ENCODE peak calls at places on chromosome 4, in seven cellular contexts. One of them, this sample, is unnamed. For H3K4me1, the result is how much of the 10 kb centered on the place peaks cover.

GRCh38 chr4:67130411-67130810 is 414.9 kb downstream of the CENPC start:
- DNase-seq in ovary: no peak
- DNase-seq in tibial nerve: no peak
- DNase-seq in stomach: no peak
- DNase-seq in A549: no peak
- DNase-seq in GM12878: no peak
- DNase-seq in transverse colon: no peak
- DNase-seq in this sample: no peak

GRCh38 chr4:26985836-26986235 is 125.2 kb downstream of the STIM2 start:
- DNase-seq in ovary: no peak
- DNase-seq in tibial nerve: no peak
- DNase-seq in stomach: no peak
- DNase-seq in A549: no peak
- DNase-seq in GM12878: peak
- DNase-seq in transverse colon: no peak
- DNase-seq in this sample: no peak

GRCh38 chr4:169272265-169272886 is 1.6 kb upstream of the SH3RF1 start:
- DNase-seq in ovary: no peak
- DNase-seq in tibial nerve: no peak
- DNase-seq in stomach: no peak
- DNase-seq in A549: no peak
- DNase-seq in GM12878: peak
- DNase-seq in transverse colon: no peak
- DNase-seq in this sample: no peak

GRCh38 chr4:26787461-26788340 is 72.9 kb upstream of the STIM2 start:
- DNase-seq in ovary: peak
- DNase-seq in tibial nerve: no peak
- DNase-seq in stomach: peak
- DNase-seq in A549: peak
- DNase-seq in GM12878: no peak
- DNase-seq in transverse colon: peak
- DNase-seq in this sample: no peak

GRCh38 chr4:17468638-17469221 is 43.2 kb downstream of the QDPR start:
- DNase-seq in ovary: peak
- DNase-seq in tibial nerve: no peak
- DNase-seq in stomach: no peak
- DNase-seq in A549: no peak
- DNase-seq in GM12878: no peak
- DNase-seq in transverse colon: no peak
- DNase-seq in this sample: no peak

GRCh38 chr4:145487626-145488025 is 6.0 kb downstream of the SMAD1 start:
- DNase-seq in ovary: no peak
- DNase-seq in tibial nerve: no peak
- DNase-seq in stomach: no peak
- DNase-seq in A549: no peak
- DNase-seq in GM12878: peak
- DNase-seq in transverse colon: no peak
- DNase-seq in this sample: no peak

GRCh38 chr4:14902337-14902736 is 99.9 kb upstream of the CPEB2 start:
- DNase-seq in ovary: no peak
- DNase-seq in tibial nerve: no peak
- DNase-seq in stomach: no peak
- DNase-seq in A549: no peak
- DNase-seq in GM12878: no peak
- DNase-seq in transverse colon: no peak
- DNase-seq in this sample: no peak

GRCh38 chr4:34181891-34182290 is 2062.4 kb downstream of the ARAP2 start:
- DNase-seq in ovary: no peak
- DNase-seq in tibial nerve: no peak
- DNase-seq in stomach: no peak
- DNase-seq in A549: no peak
- DNase-seq in GM12878: no peak
- DNase-seq in transverse colon: no peak
- DNase-seq in this sample: no peak

GRCh38 chr4:61374612-61374920 is 174.4 kb downstream of the ADGRL3 start:
- DNase-seq in ovary: no peak
- DNase-seq in tibial nerve: no peak
- DNase-seq in stomach: no peak
- DNase-seq in A549: no peak
- DNase-seq in GM12878: no peak
- DNase-seq in transverse colon: no peak
- DNase-seq in this sample: no peak

GRCh38 chr4:181796502-181796901 is 446.7 kb upstream of the TENM3 start:
- DNase-seq in ovary: no peak
- DNase-seq in tibial nerve: no peak
- DNase-seq in stomach: no peak
- DNase-seq in A549: no peak
- DNase-seq in GM12878: no peak
- DNase-seq in transverse colon: no peak
- DNase-seq in this sample: no peak

GRCh38 chr4:63717384-63717783 is 691.9 kb downstream of the TECRL start:
- DNase-seq in ovary: no peak
- DNase-seq in tibial nerve: no peak
- DNase-seq in stomach: no peak
- DNase-seq in A549: peak
- DNase-seq in GM12878: peak
- DNase-seq in transverse colon: no peak
- DNase-seq in this sample: no peak

GRCh38 chr4:139872274-139872673 is 206.7 kb downstream of the MGST2 start:
- DNase-seq in ovary: no peak
- DNase-seq in tibial nerve: no peak
- DNase-seq in stomach: no peak
- DNase-seq in A549: no peak
- DNase-seq in GM12878: no peak
- DNase-seq in transverse colon: no peak
- DNase-seq in this sample: no peak

GRCh38 chr4:109719604-109720003 is 10.3 kb downstream of the PLA2G12A start:
- DNase-seq in ovary: no peak
- DNase-seq in tibial nerve: no peak
- DNase-seq in stomach: no peak
- DNase-seq in A549: no peak
- DNase-seq in GM12878: no peak
- DNase-seq in transverse colon: no peak
- DNase-seq in this sample: no peak

GRCh38 chr4:158006973-158007372 is 165.9 kb downstream of the GASK1B start:
- DNase-seq in ovary: no peak
- DNase-seq in tibial nerve: peak
- DNase-seq in stomach: no peak
- DNase-seq in A549: no peak
- DNase-seq in GM12878: no peak
- DNase-seq in transverse colon: no peak
- DNase-seq in this sample: no peak

GRCh38 chr4:96154676-96155075 is 314.8 kb downstream of the PDHA2 start:
- DNase-seq in ovary: no peak
- DNase-seq in tibial nerve: no peak
- DNase-seq in stomach: no peak
- DNase-seq in A549: no peak
- DNase-seq in GM12878: no peak
- DNase-seq in transverse colon: no peak
- DNase-seq in this sample: no peak

GRCh38 chr4:58983887-58984286 is 1873.7 kb upstream of the IGFBP7 start:
- DNase-seq in ovary: no peak
- DNase-seq in tibial nerve: no peak
- DNase-seq in stomach: no peak
- DNase-seq in A549: no peak
- DNase-seq in GM12878: no peak
- DNase-seq in transverse colon: no peak
- DNase-seq in this sample: no peak

GRCh38 chr4:160371446-160371845 is 1268.6 kb downstream of the RAPGEF2 start:
- DNase-seq in ovary: no peak
- DNase-seq in tibial nerve: no peak
- DNase-seq in stomach: no peak
- DNase-seq in A549: no peak
- DNase-seq in GM12878: no peak
- DNase-seq in transverse colon: no peak
- DNase-seq in this sample: no peak

GRCh38 chr4:30948653-30949052 is 228.5 kb downstream of the PCDH7 start:
- DNase-seq in ovary: no peak
- DNase-seq in tibial nerve: no peak
- DNase-seq in stomach: no peak
- DNase-seq in A549: no peak
- DNase-seq in GM12878: no peak
- DNase-seq in transverse colon: no peak
- DNase-seq in this sample: no peak

GRCh38 chr4:15144249-15144966 is 142.1 kb downstream of the CPEB2 start:
- DNase-seq in ovary: no peak
- DNase-seq in tibial nerve: no peak
- DNase-seq in stomach: no peak
- DNase-seq in A549: no peak
- DNase-seq in GM12878: no peak
- DNase-seq in transverse colon: no peak
- DNase-seq in this sample: no peak

GRCh38 chr4:40573593-40574311 is 55.9 kb downstream of the RBM47 start:
- DNase-seq in ovary: no peak
- DNase-seq in tibial nerve: no peak
- DNase-seq in stomach: no peak
- DNase-seq in A549: no peak
- DNase-seq in GM12878: peak
- DNase-seq in transverse colon: no peak
- DNase-seq in this sample: no peak

GRCh38 chr4:158255727-158256324 is 45.5 kb downstream of the TMEM144 start:
- DNase-seq in ovary: no peak
- DNase-seq in tibial nerve: peak
- DNase-seq in stomach: no peak
- DNase-seq in A549: peak
- DNase-seq in GM12878: no peak
- DNase-seq in transverse colon: no peak
- DNase-seq in this sample: no peak

GRCh38 chr4:129144755-129145206 is 48.8 kb downstream of the C4orf33 start:
- DNase-seq in ovary: no peak
- DNase-seq in tibial nerve: no peak
- DNase-seq in stomach: no peak
- DNase-seq in A549: no peak
- DNase-seq in GM12878: no peak
- DNase-seq in transverse colon: no peak
- DNase-seq in this sample: no peak

GRCh38 chr4:181030961-181031360 is 1212.2 kb upstream of the TENM3 start:
- DNase-seq in ovary: no peak
- DNase-seq in tibial nerve: no peak
- DNase-seq in stomach: no peak
- DNase-seq in A549: no peak
- DNase-seq in GM12878: no peak
- DNase-seq in transverse colon: no peak
- DNase-seq in this sample: no peak

GRCh38 chr4:78057135-78057599 is at the start of gene FRAS1:
- DNase-seq in ovary: no peak
- DNase-seq in tibial nerve: no peak
- DNase-seq in stomach: no peak
- DNase-seq in A549: peak
- DNase-seq in GM12878: no peak
- DNase-seq in transverse colon: peak
- DNase-seq in this sample: peak

DNA sequence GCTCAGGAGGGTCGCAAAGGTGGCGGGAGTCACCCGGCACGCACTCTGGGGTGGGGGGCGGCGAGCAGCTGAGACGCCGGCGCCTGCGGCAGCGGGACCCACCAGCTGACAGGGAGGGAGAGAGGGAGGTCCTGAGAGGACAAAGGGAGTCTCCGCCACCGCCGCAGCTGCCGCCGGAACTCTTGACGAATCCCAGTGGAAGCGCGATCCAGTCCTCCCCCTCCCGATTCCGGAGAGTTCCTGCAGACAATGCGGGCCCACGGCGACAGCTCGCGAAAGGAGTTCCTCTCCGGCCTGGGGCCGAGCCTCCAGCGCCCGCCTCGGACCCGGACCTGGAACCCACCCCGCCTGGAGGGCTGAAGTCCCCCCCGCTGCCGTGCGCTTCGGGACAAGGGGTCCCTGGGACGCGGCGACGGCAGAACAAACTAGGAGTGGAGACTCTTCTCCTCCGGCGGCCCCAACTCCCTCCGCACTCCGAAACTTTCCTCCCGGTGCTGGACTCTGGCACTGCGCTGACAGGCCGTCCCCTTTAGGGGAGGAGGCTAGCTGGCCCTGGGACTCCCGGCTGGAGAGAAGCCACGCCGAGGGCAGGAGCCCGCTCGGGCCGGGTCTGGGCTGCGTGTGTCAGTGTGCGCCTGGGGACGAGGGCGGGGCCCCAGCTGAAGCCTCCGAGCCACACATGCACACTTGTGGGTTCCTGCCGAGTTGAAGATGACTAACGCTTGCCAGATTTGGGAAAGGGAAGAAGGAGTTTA is at the start of gene ANTXR2:
- DNase-seq in ovary: peak
- DNase-seq in tibial nerve: peak
- DNase-seq in stomach: peak
- DNase-seq in A549: peak
- DNase-seq in GM12878: no peak
- DNase-seq in transverse colon: peak
- DNase-seq in this sample: peak
- TF ChIP-seq POLR2A in ovary: peak
- TF ChIP-seq POLR2A in tibial nerve: peak
- TF ChIP-seq POLR2A in stomach: no peak
- TF ChIP-seq POLR2A in A549: peak
- TF ChIP-seq POLR2A in GM12878: peak
- TF ChIP-seq POLR2A in transverse colon: peak
- TF ChIP-seq POLR2A in this sample: no peak

DNA sequence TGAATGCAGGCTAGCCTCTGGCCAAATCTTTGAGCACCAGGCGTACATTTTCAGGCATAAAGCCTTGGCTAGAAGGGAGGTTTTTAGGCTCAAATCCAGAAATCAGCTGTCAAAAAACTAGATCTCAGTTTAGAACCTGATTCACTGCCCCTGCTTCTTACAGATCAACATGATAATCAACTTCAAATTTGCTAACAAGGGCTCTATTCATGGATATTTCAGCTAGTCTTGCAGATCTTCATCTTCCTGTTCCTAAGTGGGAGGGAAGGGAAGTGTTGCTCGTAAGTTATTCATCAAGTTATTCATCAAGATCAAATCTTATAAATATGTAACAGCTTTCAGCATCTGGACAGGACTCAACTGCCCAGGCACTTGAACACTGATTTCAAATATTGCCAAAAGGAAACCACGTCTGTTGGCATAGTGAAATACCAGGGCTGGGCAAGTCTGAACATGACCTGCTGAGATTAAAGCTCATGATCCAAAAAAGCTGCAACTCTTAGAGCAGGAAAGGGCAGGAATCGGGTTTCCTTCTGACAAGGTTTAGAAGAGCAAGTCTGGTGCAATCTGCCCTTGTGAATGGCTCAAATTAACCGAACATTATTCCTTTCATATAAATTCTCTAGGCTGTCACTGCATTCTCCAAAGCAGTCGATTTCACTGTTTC is 200.3 kb downstream of the PDGFC start:
- DNase-seq in ovary: no peak
- DNase-seq in tibial nerve: no peak
- DNase-seq in stomach: peak
- DNase-seq in A549: no peak
- DNase-seq in GM12878: no peak
- DNase-seq in transverse colon: no peak
- DNase-seq in this sample: peak
- TF ChIP-seq EP300 in ovary: no peak
- TF ChIP-seq EP300 in tibial nerve: peak
- TF ChIP-seq EP300 in stomach: no peak
- TF ChIP-seq EP300 in A549: no peak
- TF ChIP-seq EP300 in GM12878: no peak
- TF ChIP-seq EP300 in transverse colon: no peak
- TF ChIP-seq EP300 in this sample: no peak

GRCh38 chr4:118801895-118802575 is 33.9 kb downstream of the SEC24D start:
- DNase-seq in ovary: no peak
- DNase-seq in tibial nerve: no peak
- DNase-seq in stomach: no peak
- DNase-seq in A549: no peak
- DNase-seq in GM12878: no peak
- DNase-seq in transverse colon: no peak
- DNase-seq in this sample: no peak
- H3K4me1 ChIP-seq in ovary: under half
- H3K4me1 ChIP-seq in tibial nerve: under half
- H3K4me1 ChIP-seq in stomach: under half
- H3K4me1 ChIP-seq in A549: under half
- H3K4me1 ChIP-seq in GM12878: under half
- H3K4me1 ChIP-seq in transverse colon: under half
- H3K4me1 ChIP-seq in this sample: under half

GRCh38 chr4:2469192-2469984 is 482 bp downstream of the RNF4 start:
- DNase-seq in ovary: peak
- DNase-seq in tibial nerve: peak
- DNase-seq in stomach: peak
- DNase-seq in A549: peak
- DNase-seq in GM12878: no peak
- DNase-seq in transverse colon: peak
- DNase-seq in this sample: peak
- TF ChIP-seq POLR2A in ovary: no peak
- TF ChIP-seq POLR2A in tibial nerve: no peak
- TF ChIP-seq POLR2A in stomach: no peak
- TF ChIP-seq POLR2A in A549: no peak
- TF ChIP-seq POLR2A in GM12878: no peak
- TF ChIP-seq POLR2A in transverse colon: no peak
- TF ChIP-seq POLR2A in this sample: no peak